ENCODE peak calls at places on chromosomes 1 and 21, in eight cellular contexts. One of them, this sample, is unnamed. For H3K4me1, the result is how much of the 10 kb centered on the place peaks cover.

GRCh38 chr1:214337536-214337935 is 56.6 kb downstream of the SMYD2 start:
- DNase-seq in SJSA1: peak
- DNase-seq in tibial nerve: no peak
- DNase-seq in aorta: no peak
- DNase-seq in left lung: no peak
- DNase-seq in right cardiac atrium: no peak
- DNase-seq in GM23248: peak
- DNase-seq in Peyer's patch: no peak
- DNase-seq in this sample: peak

GRCh38 chr1:171286032-171286705 is 27.8 kb upstream of the FMO4 start:
- DNase-seq in SJSA1: no peak
- DNase-seq in tibial nerve: no peak
- DNase-seq in aorta: no peak
- DNase-seq in left lung: no peak
- DNase-seq in right cardiac atrium: no peak
- DNase-seq in GM23248: peak
- DNase-seq in Peyer's patch: no peak
- DNase-seq in this sample: no peak

GRCh38 chr1:57423135-57424131 is at the start of gene DAB1:
- DNase-seq in SJSA1: peak
- DNase-seq in tibial nerve: no peak
- DNase-seq in aorta: no peak
- DNase-seq in left lung: peak
- DNase-seq in right cardiac atrium: peak
- DNase-seq in GM23248: peak
- DNase-seq in Peyer's patch: peak
- DNase-seq in this sample: no peak

GRCh38 chr1:232788235-232788872 is 16.9 kb upstream of the MAP10 start:
- DNase-seq in SJSA1: no peak
- DNase-seq in tibial nerve: no peak
- DNase-seq in aorta: no peak
- DNase-seq in left lung: no peak
- DNase-seq in right cardiac atrium: no peak
- DNase-seq in GM23248: no peak
- DNase-seq in Peyer's patch: no peak
- DNase-seq in this sample: no peak

GRCh38 chr1:150311762-150312161 is 9.6 kb upstream of the PRPF3 start:
- DNase-seq in SJSA1: no peak
- DNase-seq in tibial nerve: no peak
- DNase-seq in aorta: no peak
- DNase-seq in left lung: no peak
- DNase-seq in right cardiac atrium: no peak
- DNase-seq in GM23248: no peak
- DNase-seq in Peyer's patch: no peak
- DNase-seq in this sample: no peak

GRCh38 chr21:42056996-42057689 is 14.0 kb upstream of the UMODL1 start:
- DNase-seq in SJSA1: peak
- DNase-seq in tibial nerve: no peak
- DNase-seq in aorta: peak
- DNase-seq in left lung: peak
- DNase-seq in right cardiac atrium: no peak
- DNase-seq in GM23248: peak
- DNase-seq in Peyer's patch: peak
- DNase-seq in this sample: no peak

GRCh38 chr1:111748618-111749337 is 6.9 kb upstream of the DDX20 start:
- DNase-seq in SJSA1: no peak
- DNase-seq in tibial nerve: no peak
- DNase-seq in aorta: no peak
- DNase-seq in left lung: no peak
- DNase-seq in right cardiac atrium: no peak
- DNase-seq in GM23248: no peak
- DNase-seq in Peyer's patch: no peak
- DNase-seq in this sample: no peak

GRCh38 chr1:147547065-147547464 is 5.8 kb downstream of the BCL9 start:
- DNase-seq in SJSA1: no peak
- DNase-seq in tibial nerve: no peak
- DNase-seq in aorta: no peak
- DNase-seq in left lung: no peak
- DNase-seq in right cardiac atrium: no peak
- DNase-seq in GM23248: no peak
- DNase-seq in Peyer's patch: no peak
- DNase-seq in this sample: no peak

GRCh38 chr1:239733995-239734394 is 347.6 kb downstream of the CHRM3 start:
- DNase-seq in SJSA1: no peak
- DNase-seq in tibial nerve: no peak
- DNase-seq in aorta: no peak
- DNase-seq in left lung: no peak
- DNase-seq in right cardiac atrium: no peak
- DNase-seq in GM23248: no peak
- DNase-seq in Peyer's patch: no peak
- DNase-seq in this sample: no peak

GRCh38 chr1:15424981-15425380 is 13.3 kb upstream of the CTRC start:
- DNase-seq in SJSA1: no peak
- DNase-seq in tibial nerve: no peak
- DNase-seq in aorta: no peak
- DNase-seq in left lung: no peak
- DNase-seq in right cardiac atrium: no peak
- DNase-seq in GM23248: no peak
- DNase-seq in Peyer's patch: no peak
- DNase-seq in this sample: no peak

GRCh38 chr1:230083053-230083452 is 16.0 kb downstream of the GALNT2 start:
- DNase-seq in SJSA1: no peak
- DNase-seq in tibial nerve: no peak
- DNase-seq in aorta: no peak
- DNase-seq in left lung: no peak
- DNase-seq in right cardiac atrium: no peak
- DNase-seq in GM23248: no peak
- DNase-seq in Peyer's patch: no peak
- DNase-seq in this sample: no peak

GRCh38 chr1:47445823-47446567 is 8.2 kb downstream of the FOXD2 start:
- DNase-seq in SJSA1: no peak
- DNase-seq in tibial nerve: no peak
- DNase-seq in aorta: no peak
- DNase-seq in left lung: no peak
- DNase-seq in right cardiac atrium: no peak
- DNase-seq in GM23248: no peak
- DNase-seq in Peyer's patch: no peak
- DNase-seq in this sample: no peak

GRCh38 chr1:30770150-30770549 is 12.6 kb upstream of the LAPTM5 start:
- DNase-seq in SJSA1: no peak
- DNase-seq in tibial nerve: no peak
- DNase-seq in aorta: no peak
- DNase-seq in left lung: no peak
- DNase-seq in right cardiac atrium: peak
- DNase-seq in GM23248: no peak
- DNase-seq in Peyer's patch: peak
- DNase-seq in this sample: no peak

GRCh38 chr1:156477526-156478249 is 22.9 kb downstream of the MEF2D start:
- DNase-seq in SJSA1: no peak
- DNase-seq in tibial nerve: no peak
- DNase-seq in aorta: peak
- DNase-seq in left lung: no peak
- DNase-seq in right cardiac atrium: peak
- DNase-seq in GM23248: peak
- DNase-seq in Peyer's patch: no peak
- DNase-seq in this sample: no peak

GRCh38 chr1:156475568-156476500 is 24.7 kb downstream of the MEF2D start:
- DNase-seq in SJSA1: no peak
- DNase-seq in tibial nerve: no peak
- DNase-seq in aorta: peak
- DNase-seq in left lung: no peak
- DNase-seq in right cardiac atrium: peak
- DNase-seq in GM23248: peak
- DNase-seq in Peyer's patch: no peak
- DNase-seq in this sample: no peak

GRCh38 chr1:156478250-156478627 is 22.3 kb downstream of the MEF2D start:
- DNase-seq in SJSA1: no peak
- DNase-seq in tibial nerve: no peak
- DNase-seq in aorta: no peak
- DNase-seq in left lung: no peak
- DNase-seq in right cardiac atrium: peak
- DNase-seq in GM23248: no peak
- DNase-seq in Peyer's patch: no peak
- DNase-seq in this sample: no peak

GRCh38 chr1:156474966-156475365 is 25.6 kb downstream of the MEF2D start:
- DNase-seq in SJSA1: no peak
- DNase-seq in tibial nerve: no peak
- DNase-seq in aorta: no peak
- DNase-seq in left lung: no peak
- DNase-seq in right cardiac atrium: no peak
- DNase-seq in GM23248: no peak
- DNase-seq in Peyer's patch: no peak
- DNase-seq in this sample: no peak

GRCh38 chr1:156476501-156477298 is 23.9 kb downstream of the MEF2D start:
- DNase-seq in SJSA1: peak
- DNase-seq in tibial nerve: no peak
- DNase-seq in aorta: no peak
- DNase-seq in left lung: no peak
- DNase-seq in right cardiac atrium: peak
- DNase-seq in GM23248: peak
- DNase-seq in Peyer's patch: no peak
- DNase-seq in this sample: no peak
- H3K4me1 ChIP-seq in SJSA1: under half
- H3K4me1 ChIP-seq in tibial nerve: under half
- H3K4me1 ChIP-seq in aorta: under half
- H3K4me1 ChIP-seq in left lung: under half
- H3K4me1 ChIP-seq in right cardiac atrium: under half
- H3K4me1 ChIP-seq in GM23248: under half
- H3K4me1 ChIP-seq in Peyer's patch: under half
- H3K4me1 ChIP-seq in this sample: under half

GRCh38 chr1:33634143-33634542 is 161.7 kb downstream of the ZSCAN20 start:
- DNase-seq in SJSA1: no peak
- DNase-seq in tibial nerve: no peak
- DNase-seq in aorta: no peak
- DNase-seq in left lung: no peak
- DNase-seq in right cardiac atrium: peak
- DNase-seq in GM23248: no peak
- DNase-seq in Peyer's patch: no peak
- DNase-seq in this sample: no peak

GRCh38 chr1:33635336-33636012 is 163.0 kb downstream of the ZSCAN20 start:
- DNase-seq in SJSA1: no peak
- DNase-seq in tibial nerve: no peak
- DNase-seq in aorta: no peak
- DNase-seq in left lung: no peak
- DNase-seq in right cardiac atrium: no peak
- DNase-seq in GM23248: no peak
- DNase-seq in Peyer's patch: no peak
- DNase-seq in this sample: no peak

GRCh38 chr1:33637846-33638440 is 165.5 kb downstream of the ZSCAN20 start:
- DNase-seq in SJSA1: no peak
- DNase-seq in tibial nerve: no peak
- DNase-seq in aorta: no peak
- DNase-seq in left lung: no peak
- DNase-seq in right cardiac atrium: no peak
- DNase-seq in GM23248: peak
- DNase-seq in Peyer's patch: no peak
- DNase-seq in this sample: no peak

GRCh38 chr1:33634806-33635205 is 162.4 kb downstream of the ZSCAN20 start:
- DNase-seq in SJSA1: no peak
- DNase-seq in tibial nerve: no peak
- DNase-seq in aorta: no peak
- DNase-seq in left lung: no peak
- DNase-seq in right cardiac atrium: peak
- DNase-seq in GM23248: peak
- DNase-seq in Peyer's patch: no peak
- DNase-seq in this sample: peak

GRCh38 chr1:33636209-33636608 is 163.8 kb downstream of the ZSCAN20 start:
- DNase-seq in SJSA1: no peak
- DNase-seq in tibial nerve: no peak
- DNase-seq in aorta: no peak
- DNase-seq in left lung: no peak
- DNase-seq in right cardiac atrium: peak
- DNase-seq in GM23248: no peak
- DNase-seq in Peyer's patch: no peak
- DNase-seq in this sample: no peak
- H3K4me3 ChIP-seq in SJSA1: no peak
- H3K4me3 ChIP-seq in tibial nerve: no peak
- H3K4me3 ChIP-seq in aorta: no peak
- H3K4me3 ChIP-seq in left lung: no peak
- H3K4me3 ChIP-seq in right cardiac atrium: no peak
- H3K4me3 ChIP-seq in GM23248: no peak
- H3K4me3 ChIP-seq in Peyer's patch: no peak
- H3K4me3 ChIP-seq in this sample: no peak

DNA sequence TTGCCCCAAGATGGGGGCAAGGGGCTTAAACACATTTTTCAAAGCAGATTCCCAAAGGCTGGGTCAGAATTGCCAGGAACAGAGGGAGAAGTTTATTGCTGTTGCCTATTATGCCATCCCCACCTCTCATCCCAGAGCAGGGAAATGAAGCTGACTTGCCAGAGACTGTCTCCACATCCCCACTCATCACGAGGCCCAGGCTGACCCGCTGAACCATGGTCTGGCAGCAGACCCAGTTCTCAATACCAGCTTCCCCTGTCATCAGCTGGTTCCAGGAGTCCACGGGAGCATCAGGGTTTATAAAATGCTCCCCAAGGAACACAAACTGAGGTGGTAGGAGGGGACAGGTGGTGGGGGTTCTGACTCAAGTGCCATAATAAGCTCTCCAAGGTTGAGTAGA is 605.9 kb downstream of the NPHP4 start:
- DNase-seq in SJSA1: no peak
- DNase-seq in tibial nerve: no peak
- DNase-seq in aorta: no peak
- DNase-seq in left lung: no peak
- DNase-seq in right cardiac atrium: peak
- DNase-seq in GM23248: no peak
- DNase-seq in Peyer's patch: peak
- DNase-seq in this sample: no peak
- H3K4me1 ChIP-seq in SJSA1: under half
- H3K4me1 ChIP-seq in tibial nerve: under half
- H3K4me1 ChIP-seq in aorta: under half
- H3K4me1 ChIP-seq in left lung: under half
- H3K4me1 ChIP-seq in right cardiac atrium: under half
- H3K4me1 ChIP-seq in GM23248: under half
- H3K4me1 ChIP-seq in Peyer's patch: under half
- H3K4me1 ChIP-seq in this sample: under half

GRCh38 chr1:181260271-181260670 is 171.8 kb downstream of the IER5 start:
- DNase-seq in SJSA1: no peak
- DNase-seq in tibial nerve: no peak
- DNase-seq in aorta: no peak
- DNase-seq in left lung: no peak
- DNase-seq in right cardiac atrium: no peak
- DNase-seq in GM23248: no peak
- DNase-seq in Peyer's patch: no peak
- DNase-seq in this sample: no peak

GRCh38 chr1:181260994-181261393 is 172.5 kb downstream of the IER5 start:
- DNase-seq in SJSA1: no peak
- DNase-seq in tibial nerve: no peak
- DNase-seq in aorta: no peak
- DNase-seq in left lung: no peak
- DNase-seq in right cardiac atrium: no peak
- DNase-seq in GM23248: no peak
- DNase-seq in Peyer's patch: no peak
- DNase-seq in this sample: no peak

GRCh38 chr1:181262069-181262468 is 173.6 kb downstream of the IER5 start:
- DNase-seq in SJSA1: no peak
- DNase-seq in tibial nerve: no peak
- DNase-seq in aorta: no peak
- DNase-seq in left lung: no peak
- DNase-seq in right cardiac atrium: no peak
- DNase-seq in GM23248: no peak
- DNase-seq in Peyer's patch: no peak
- DNase-seq in this sample: no peak

GRCh38 chr1:181257117-181257516 is 168.6 kb downstream of the IER5 start:
- DNase-seq in SJSA1: no peak
- DNase-seq in tibial nerve: no peak
- DNase-seq in aorta: no peak
- DNase-seq in left lung: no peak
- DNase-seq in right cardiac atrium: no peak
- DNase-seq in GM23248: no peak
- DNase-seq in Peyer's patch: no peak
- DNase-seq in this sample: no peak

GRCh38 chr1:181258971-181259745 is 170.7 kb downstream of the IER5 start:
- DNase-seq in SJSA1: no peak
- DNase-seq in tibial nerve: no peak
- DNase-seq in aorta: no peak
- DNase-seq in left lung: no peak
- DNase-seq in right cardiac atrium: no peak
- DNase-seq in GM23248: no peak
- DNase-seq in Peyer's patch: no peak
- DNase-seq in this sample: no peak
- H3K4me3 ChIP-seq in SJSA1: no peak
- H3K4me3 ChIP-seq in tibial nerve: no peak
- H3K4me3 ChIP-seq in aorta: no peak
- H3K4me3 ChIP-seq in left lung: no peak
- H3K4me3 ChIP-seq in right cardiac atrium: no peak
- H3K4me3 ChIP-seq in GM23248: no peak
- H3K4me3 ChIP-seq in Peyer's patch: no peak
- H3K4me3 ChIP-seq in this sample: no peak